ENCODE peak calls at places on chromosomes 7 and 10, in nine cellular contexts. One of them, this sample, is unnamed.

GRCh38 chr7:39417642-39418041 is 148.6 kb upstream of the YAE1 start:
- DNase-seq in CD8-positive, alpha-beta memory T cell: no peak
- DNase-seq in left lung: no peak
- DNase-seq in PC-9: no peak
- DNase-seq in right atrium auricular region: no peak
- DNase-seq in cardiac muscle cell: no peak
- DNase-seq in upper lobe of left lung: no peak
- DNase-seq in heart left ventricle: no peak
- DNase-seq in HepG2: no peak
- DNase-seq in this sample: no peak

GRCh38 chr10:5594271-5595036 is 69.7 kb downstream of the CALML3 start:
- DNase-seq in CD8-positive, alpha-beta memory T cell: no peak
- DNase-seq in left lung: peak; percentile 9
- DNase-seq in PC-9: no peak
- DNase-seq in right atrium auricular region: no peak
- DNase-seq in cardiac muscle cell: no peak
- DNase-seq in upper lobe of left lung: no peak
- DNase-seq in heart left ventricle: no peak
- DNase-seq in HepG2: no peak
- DNase-seq in this sample: no peak

GRCh38 chr10:21626457-21627161 is 92.6 kb downstream of the MLLT10 start:
- DNase-seq in CD8-positive, alpha-beta memory T cell: no peak
- DNase-seq in left lung: no peak
- DNase-seq in PC-9: no peak
- DNase-seq in right atrium auricular region: no peak
- DNase-seq in cardiac muscle cell: no peak
- DNase-seq in upper lobe of left lung: no peak
- DNase-seq in heart left ventricle: no peak
- DNase-seq in HepG2: no peak
- DNase-seq in this sample: no peak

GRCh38 chr7:155598810-155599210 is 45.7 kb upstream of the RBM33 start:
- DNase-seq in CD8-positive, alpha-beta memory T cell: peak; percentile 79
- DNase-seq in left lung: peak; percentile 94
- DNase-seq in PC-9: peak; percentile 70
- DNase-seq in right atrium auricular region: peak; percentile 79
- DNase-seq in cardiac muscle cell: peak; percentile 83
- DNase-seq in upper lobe of left lung: peak; percentile 97
- DNase-seq in heart left ventricle: peak; percentile 75
- DNase-seq in HepG2: peak; percentile 57
- DNase-seq in this sample: peak; percentile 73

GRCh38 chr10:130341325-130341724 is 205.1 kb downstream of the GLRX3 start:
- DNase-seq in CD8-positive, alpha-beta memory T cell: no peak
- DNase-seq in left lung: no peak
- DNase-seq in PC-9: no peak
- DNase-seq in right atrium auricular region: peak; percentile 21
- DNase-seq in cardiac muscle cell: peak; percentile 41
- DNase-seq in upper lobe of left lung: no peak
- DNase-seq in heart left ventricle: no peak
- DNase-seq in HepG2: no peak
- DNase-seq in this sample: no peak

GRCh38 chr7:20558963-20559716 is 56.3 kb upstream of the ABCB5 start:
- DNase-seq in CD8-positive, alpha-beta memory T cell: no peak
- DNase-seq in left lung: peak; percentile 59
- DNase-seq in PC-9: no peak
- DNase-seq in right atrium auricular region: no peak
- DNase-seq in cardiac muscle cell: no peak
- DNase-seq in upper lobe of left lung: peak; percentile 64
- DNase-seq in heart left ventricle: no peak
- DNase-seq in HepG2: no peak
- DNase-seq in this sample: no peak

GRCh38 chr7:27586825-27587224 is 75.9 kb downstream of the HIBADH start:
- DNase-seq in CD8-positive, alpha-beta memory T cell: no peak
- DNase-seq in left lung: peak; percentile 62
- DNase-seq in PC-9: no peak
- DNase-seq in right atrium auricular region: no peak
- DNase-seq in cardiac muscle cell: no peak
- DNase-seq in upper lobe of left lung: peak; percentile 80
- DNase-seq in heart left ventricle: no peak
- DNase-seq in HepG2: no peak
- DNase-seq in this sample: peak; percentile 14

GRCh38 chr10:97069576-97070362 is 116.0 kb downstream of the SLIT1 start:
- DNase-seq in CD8-positive, alpha-beta memory T cell: no peak
- DNase-seq in left lung: no peak
- DNase-seq in PC-9: no peak
- DNase-seq in right atrium auricular region: no peak
- DNase-seq in cardiac muscle cell: no peak
- DNase-seq in upper lobe of left lung: no peak
- DNase-seq in heart left ventricle: peak; percentile 5
- DNase-seq in HepG2: no peak
- DNase-seq in this sample: no peak

GRCh38 chr7:36605662-36606441 is 118.4 kb downstream of the AOAH start:
- DNase-seq in CD8-positive, alpha-beta memory T cell: no peak
- DNase-seq in left lung: no peak
- DNase-seq in PC-9: no peak
- DNase-seq in right atrium auricular region: no peak
- DNase-seq in cardiac muscle cell: no peak
- DNase-seq in upper lobe of left lung: no peak
- DNase-seq in heart left ventricle: no peak
- DNase-seq in HepG2: no peak
- DNase-seq in this sample: no peak

GRCh38 chr10:130038611-130039109 is 72.0 kb downstream of the C10orf143 start:
- DNase-seq in CD8-positive, alpha-beta memory T cell: no peak
- DNase-seq in left lung: no peak
- DNase-seq in PC-9: no peak
- DNase-seq in right atrium auricular region: no peak
- DNase-seq in cardiac muscle cell: no peak
- DNase-seq in upper lobe of left lung: no peak
- DNase-seq in heart left ventricle: no peak
- DNase-seq in HepG2: no peak
- DNase-seq in this sample: no peak

GRCh38 chr7:5382281-5383041 is 41.2 kb downstream of the TNRC18 start:
- DNase-seq in CD8-positive, alpha-beta memory T cell: no peak
- DNase-seq in left lung: no peak
- DNase-seq in PC-9: no peak
- DNase-seq in right atrium auricular region: no peak
- DNase-seq in cardiac muscle cell: peak; percentile 88
- DNase-seq in upper lobe of left lung: no peak
- DNase-seq in heart left ventricle: no peak
- DNase-seq in HepG2: no peak
- DNase-seq in this sample: no peak

GRCh38 chr10:13758302-13758701 is 171.5 kb downstream of the PRPF18 start:
- DNase-seq in CD8-positive, alpha-beta memory T cell: no peak
- DNase-seq in left lung: no peak
- DNase-seq in PC-9: peak; percentile 21
- DNase-seq in right atrium auricular region: no peak
- DNase-seq in cardiac muscle cell: peak; percentile 49
- DNase-seq in upper lobe of left lung: no peak
- DNase-seq in heart left ventricle: no peak
- DNase-seq in HepG2: no peak
- DNase-seq in this sample: no peak

GRCh38 chr7:108454674-108455523 is 1.3 kb downstream of the NRCAM start:
- DNase-seq in CD8-positive, alpha-beta memory T cell: no peak
- DNase-seq in left lung: peak; percentile 72
- DNase-seq in PC-9: peak; percentile 39
- DNase-seq in right atrium auricular region: no peak
- DNase-seq in cardiac muscle cell: peak; percentile 49
- DNase-seq in upper lobe of left lung: peak; percentile 85
- DNase-seq in heart left ventricle: no peak
- DNase-seq in HepG2: no peak
- DNase-seq in this sample: no peak

GRCh38 chr7:45888993-45889366 is 692 bp downstream of the IGFBP1 start:
- DNase-seq in CD8-positive, alpha-beta memory T cell: no peak
- DNase-seq in left lung: no peak
- DNase-seq in PC-9: no peak
- DNase-seq in right atrium auricular region: no peak
- DNase-seq in cardiac muscle cell: no peak
- DNase-seq in upper lobe of left lung: no peak
- DNase-seq in heart left ventricle: no peak
- DNase-seq in HepG2: no peak
- DNase-seq in this sample: no peak

GRCh38 chr7:74488518-74488917 is 34.8 kb downstream of the GTF2IRD1 start:
- DNase-seq in CD8-positive, alpha-beta memory T cell: no peak
- DNase-seq in left lung: no peak
- DNase-seq in PC-9: no peak
- DNase-seq in right atrium auricular region: no peak
- DNase-seq in cardiac muscle cell: no peak
- DNase-seq in upper lobe of left lung: no peak
- DNase-seq in heart left ventricle: no peak
- DNase-seq in HepG2: no peak
- DNase-seq in this sample: no peak

GRCh38 chr7:74482629-74483401 is 29.1 kb downstream of the GTF2IRD1 start:
- DNase-seq in CD8-positive, alpha-beta memory T cell: no peak
- DNase-seq in left lung: no peak
- DNase-seq in PC-9: peak; percentile 69
- DNase-seq in right atrium auricular region: no peak
- DNase-seq in cardiac muscle cell: no peak
- DNase-seq in upper lobe of left lung: no peak
- DNase-seq in heart left ventricle: peak; percentile 54
- DNase-seq in HepG2: peak; percentile 62
- DNase-seq in this sample: no peak

GRCh38 chr7:74483402-74484336 is 30.0 kb downstream of the GTF2IRD1 start:
- DNase-seq in CD8-positive, alpha-beta memory T cell: no peak
- DNase-seq in left lung: no peak
- DNase-seq in PC-9: peak; percentile 86
- DNase-seq in right atrium auricular region: no peak
- DNase-seq in cardiac muscle cell: no peak
- DNase-seq in upper lobe of left lung: no peak
- DNase-seq in heart left ventricle: no peak
- DNase-seq in HepG2: no peak
- DNase-seq in this sample: no peak

GRCh38 chr7:74481458-74482324 is 28.0 kb downstream of the GTF2IRD1 start:
- DNase-seq in CD8-positive, alpha-beta memory T cell: no peak
- DNase-seq in left lung: no peak
- DNase-seq in PC-9: no peak
- DNase-seq in right atrium auricular region: no peak
- DNase-seq in cardiac muscle cell: no peak
- DNase-seq in upper lobe of left lung: no peak
- DNase-seq in heart left ventricle: no peak
- DNase-seq in HepG2: no peak
- DNase-seq in this sample: no peak

DNA sequence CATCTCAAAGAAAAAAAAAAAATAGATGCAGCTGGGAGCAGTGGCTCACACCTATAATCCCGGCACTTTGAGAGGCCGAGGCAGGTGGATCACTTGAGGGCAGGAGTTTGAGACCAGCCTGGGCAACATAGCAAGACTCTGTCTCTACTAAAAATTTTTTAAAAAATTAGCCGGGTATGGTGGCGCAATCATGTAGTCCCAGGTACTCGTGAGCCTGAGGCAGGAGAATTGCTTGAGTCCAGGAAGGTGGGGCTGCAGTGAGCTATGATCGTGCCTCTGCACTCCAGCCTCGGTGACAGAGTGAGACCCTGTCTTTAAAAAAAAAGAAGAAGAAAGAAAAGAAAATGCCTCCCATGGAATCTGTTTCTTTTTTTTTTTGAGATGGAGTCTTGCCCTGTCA is 31.9 kb downstream of the GTF2IRD1 start:
- DNase-seq in CD8-positive, alpha-beta memory T cell: no peak
- DNase-seq in left lung: no peak
- DNase-seq in PC-9: no peak
- DNase-seq in right atrium auricular region: no peak
- DNase-seq in cardiac muscle cell: no peak
- DNase-seq in upper lobe of left lung: no peak
- DNase-seq in heart left ventricle: no peak
- DNase-seq in HepG2: no peak
- DNase-seq in this sample: no peak
- H3K4me1 ChIP-seq in CD8-positive, alpha-beta memory T cell: no peaks in the 10 kb centered on the region
- H3K4me1 ChIP-seq in left lung: peaks cover 32% of the 10 kb centered on the region
- H3K4me1 ChIP-seq in PC-9: peaks cover 43% of the 10 kb centered on the region
- H3K4me1 ChIP-seq in right atrium auricular region: no peaks in the 10 kb centered on the region
- H3K4me1 ChIP-seq in cardiac muscle cell: peaks cover 29% of the 10 kb centered on the region
- H3K4me1 ChIP-seq in upper lobe of left lung: peaks cover 33% of the 10 kb centered on the region
- H3K4me1 ChIP-seq in heart left ventricle: peaks cover 13% of the 10 kb centered on the region
- H3K4me1 ChIP-seq in HepG2: peaks cover 21% of the 10 kb centered on the region
- H3K4me1 ChIP-seq in this sample: peaks cover 31% of the 10 kb centered on the region

GRCh38 chr7:124031919-124032318 is 948 bp downstream of the TMEM229A start:
- DNase-seq in CD8-positive, alpha-beta memory T cell: no peak
- DNase-seq in left lung: peak; percentile 57
- DNase-seq in PC-9: no peak
- DNase-seq in right atrium auricular region: no peak
- DNase-seq in cardiac muscle cell: peak; percentile 9
- DNase-seq in upper lobe of left lung: no peak
- DNase-seq in heart left ventricle: no peak
- DNase-seq in HepG2: no peak
- DNase-seq in this sample: no peak
- H3K4me3 ChIP-seq in CD8-positive, alpha-beta memory T cell: no peak overlapping the region
- H3K4me3 ChIP-seq in left lung: no peak overlapping the region
- H3K4me3 ChIP-seq in PC-9: no peak overlapping the region
- H3K4me3 ChIP-seq in right atrium auricular region: peak overlapping the region; percentile 55
- H3K4me3 ChIP-seq in cardiac muscle cell: peak overlapping the region; percentile 60
- H3K4me3 ChIP-seq in upper lobe of left lung: no peak overlapping the region
- H3K4me3 ChIP-seq in heart left ventricle: peak overlapping the region; percentile 48
- H3K4me3 ChIP-seq in HepG2: no peak overlapping the region
- H3K4me3 ChIP-seq in this sample: peak overlapping the region; percentile 38

DNA sequence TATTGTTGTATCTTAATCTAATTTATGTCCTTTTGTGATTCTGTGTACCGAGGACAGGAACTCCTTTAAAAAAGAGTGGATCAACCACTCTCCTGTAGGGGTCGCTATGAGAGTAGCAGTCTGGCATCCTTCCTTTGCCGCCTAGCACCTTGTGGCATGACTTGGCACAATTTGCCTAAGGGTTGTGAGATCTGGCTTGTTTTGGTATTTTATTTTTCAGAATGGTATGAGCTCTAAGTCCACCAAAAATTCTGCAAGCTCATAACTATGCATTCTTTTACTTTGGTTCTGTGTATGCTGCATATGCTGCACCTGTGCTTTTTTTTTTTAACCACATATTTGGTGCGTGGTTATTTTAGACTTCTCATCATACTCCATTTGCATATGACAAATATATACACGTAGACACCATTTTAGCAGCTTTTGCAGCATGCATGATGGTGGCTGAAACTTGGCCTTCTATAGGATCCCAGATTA is 112.8 kb downstream of the CDK14 start:
- DNase-seq in CD8-positive, alpha-beta memory T cell: no peak
- DNase-seq in left lung: no peak
- DNase-seq in PC-9: no peak
- DNase-seq in right atrium auricular region: no peak
- DNase-seq in cardiac muscle cell: peak; percentile 69
- DNase-seq in upper lobe of left lung: no peak
- DNase-seq in heart left ventricle: no peak
- DNase-seq in HepG2: peak; percentile 43
- DNase-seq in this sample: no peak
- H3K27ac ChIP-seq in CD8-positive, alpha-beta memory T cell: no peak overlapping the region
- H3K27ac ChIP-seq in left lung: no peak overlapping the region
- H3K27ac ChIP-seq in PC-9: no peak overlapping the region
- H3K27ac ChIP-seq in right atrium auricular region: no peak overlapping the region
- H3K27ac ChIP-seq in cardiac muscle cell: no peak overlapping the region
- H3K27ac ChIP-seq in upper lobe of left lung: no peak overlapping the region
- H3K27ac ChIP-seq in heart left ventricle: no peak overlapping the region
- H3K27ac ChIP-seq in HepG2: no peak overlapping the region
- H3K27ac ChIP-seq in this sample: no peak overlapping the region

DNA sequence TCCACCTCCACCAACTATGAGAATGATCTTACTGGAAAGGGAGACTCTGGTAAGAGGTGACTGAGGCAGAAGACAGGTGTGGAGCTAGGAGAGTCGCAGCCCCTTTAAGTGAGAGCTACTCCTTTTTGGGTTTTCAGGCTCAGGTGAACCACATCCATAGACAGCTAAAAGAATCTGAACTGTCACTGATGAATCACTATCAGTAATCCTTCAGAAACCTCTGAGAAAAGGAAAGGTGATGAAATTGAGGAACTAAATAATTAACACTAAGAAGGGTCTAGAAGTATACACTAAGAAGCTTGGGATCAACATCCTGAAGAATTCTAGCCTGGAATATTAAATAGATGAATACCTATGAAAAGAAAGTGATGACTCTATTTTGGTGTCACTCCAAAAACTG is 83.0 kb downstream of the SORBS1 start:
- DNase-seq in CD8-positive, alpha-beta memory T cell: no peak
- DNase-seq in left lung: no peak
- DNase-seq in PC-9: no peak
- DNase-seq in right atrium auricular region: no peak
- DNase-seq in cardiac muscle cell: no peak
- DNase-seq in upper lobe of left lung: no peak
- DNase-seq in heart left ventricle: no peak
- DNase-seq in HepG2: no peak
- DNase-seq in this sample: no peak
- H3K4me1 ChIP-seq in CD8-positive, alpha-beta memory T cell: no peaks in the 10 kb centered on the region
- H3K4me1 ChIP-seq in left lung: peaks cover 40% of the 10 kb centered on the region
- H3K4me1 ChIP-seq in PC-9: no peaks in the 10 kb centered on the region
- H3K4me1 ChIP-seq in right atrium auricular region: no peaks in the 10 kb centered on the region
- H3K4me1 ChIP-seq in cardiac muscle cell: peaks cover 73% of the 10 kb centered on the region
- H3K4me1 ChIP-seq in upper lobe of left lung: peaks cover 73% of the 10 kb centered on the region
- H3K4me1 ChIP-seq in heart left ventricle: peaks cover 79% of the 10 kb centered on the region
- H3K4me1 ChIP-seq in HepG2: peaks cover 100% of the 10 kb centered on the region
- H3K4me1 ChIP-seq in this sample: peaks cover 97% of the 10 kb centered on the region

This sample was measured in heart right ventricle.